ENCODE peak calls at places on chromosomes 6 and 20, in four cellular contexts. One of them, this sample, is unnamed.

GRCh38 chr6:123759472-123759871 is 44.2 kb upstream of the NKAIN2 start:
- DNase-seq in K562: no peak
- DNase-seq in HCT116: no peak
- DNase-seq in HepG2: no peak
- DNase-seq in this sample: no peak

GRCh38 chr6:37624606-37625574 is 72.8 kb downstream of the MDGA1 start:
- DNase-seq in K562: peak
- DNase-seq in HCT116: no peak
- DNase-seq in HepG2: no peak
- DNase-seq in this sample: peak

GRCh38 chr6:11685411-11686093 is 93.1 kb downstream of the ADTRP start:
- DNase-seq in K562: no peak
- DNase-seq in HCT116: peak
- DNase-seq in HepG2: peak
- DNase-seq in this sample: peak

GRCh38 chr6:25302677-25303128 is 23.5 kb downstream of the CARMIL1 start:
- DNase-seq in K562: no peak
- DNase-seq in HCT116: no peak
- DNase-seq in HepG2: no peak
- DNase-seq in this sample: no peak

GRCh38 chr6:106609699-106610098 is 19.6 kb downstream of the RTN4IP1 start:
- DNase-seq in K562: no peak
- DNase-seq in HCT116: peak
- DNase-seq in HepG2: peak
- DNase-seq in this sample: no peak

GRCh38 chr20:56630506-56631317 is 1.6 kb downstream of the TFAP2C start:
- DNase-seq in K562: no peak
- DNase-seq in HCT116: no peak
- DNase-seq in HepG2: no peak
- DNase-seq in this sample: peak

GRCh38 chr6:152836523-152836922 is 85.9 kb downstream of the VIP start:
- DNase-seq in K562: no peak
- DNase-seq in HCT116: no peak
- DNase-seq in HepG2: no peak
- DNase-seq in this sample: no peak

GRCh38 chr6:105810105-105810921 is 275.8 kb upstream of the PRDM1 start:
- DNase-seq in K562: peak
- DNase-seq in HCT116: peak
- DNase-seq in HepG2: no peak
- DNase-seq in this sample: peak

GRCh38 chr20:52137850-52138249 is 53.7 kb downstream of the ZFP64 start:
- DNase-seq in K562: no peak
- DNase-seq in HCT116: no peak
- DNase-seq in HepG2: no peak
- DNase-seq in this sample: no peak
- TF ChIP-seq JUND in K562: no peak
- TF ChIP-seq JUND in HCT116: no peak
- TF ChIP-seq JUND in HepG2: no peak
- TF ChIP-seq JUND in this sample: no peak

DNA sequence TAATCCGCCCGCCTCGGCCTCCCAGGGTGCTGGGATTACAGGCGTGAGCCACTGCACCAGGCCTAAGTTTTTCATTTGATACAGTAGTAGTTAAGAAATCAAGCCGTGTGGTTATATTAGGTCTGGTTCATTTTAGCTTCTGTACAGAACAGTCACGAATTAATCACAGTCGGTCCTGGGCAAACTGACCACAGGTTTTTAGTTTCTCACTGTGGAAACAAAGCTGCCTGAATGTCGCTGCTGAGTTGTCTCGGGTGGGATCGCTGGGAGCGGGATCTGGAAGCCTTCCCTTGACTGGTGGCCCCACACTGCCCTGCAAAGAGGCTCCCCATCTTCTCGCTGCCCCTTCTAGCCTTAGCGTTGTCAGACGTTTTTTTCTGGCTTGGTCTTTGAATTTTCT is 18.6 kb downstream of the UCKL1 start:
- DNase-seq in K562: no peak
- DNase-seq in HCT116: no peak
- DNase-seq in HepG2: no peak
- DNase-seq in this sample: no peak
- TF ChIP-seq JUND in K562: no peak
- TF ChIP-seq JUND in HCT116: no peak
- TF ChIP-seq JUND in HepG2: no peak
- TF ChIP-seq JUND in this sample: no peak

GRCh38 chr6:107679457-107679856 is 144.7 kb downstream of the SCML4 start:
- DNase-seq in K562: peak
- DNase-seq in HCT116: no peak
- DNase-seq in HepG2: no peak
- DNase-seq in this sample: no peak
- TF ChIP-seq JUND in K562: no peak
- TF ChIP-seq JUND in HCT116: no peak
- TF ChIP-seq JUND in HepG2: no peak
- TF ChIP-seq JUND in this sample: no peak

DNA sequence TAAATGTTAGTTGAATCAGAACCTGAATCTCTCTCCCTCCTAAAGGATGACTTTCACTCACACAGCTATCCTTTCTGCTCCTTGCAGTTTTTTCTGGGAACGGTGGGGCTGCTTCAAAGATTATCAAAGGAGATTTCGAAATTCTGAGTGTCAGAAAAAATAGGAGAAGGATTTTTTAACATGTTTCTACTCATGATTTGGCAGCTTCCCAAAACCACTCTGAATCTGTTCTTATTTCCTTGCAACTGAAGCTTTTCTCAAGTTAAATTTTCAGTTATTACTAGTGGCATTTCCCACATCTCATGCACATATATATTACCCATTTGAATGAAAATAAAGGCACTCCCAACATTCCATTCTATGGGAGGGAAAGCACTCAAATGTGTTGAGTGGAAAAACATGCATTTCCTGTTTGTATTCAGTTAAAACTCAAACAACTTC is 123.6 kb downstream of the LCA5 start:
- DNase-seq in K562: no peak
- DNase-seq in HCT116: no peak
- DNase-seq in HepG2: no peak
- DNase-seq in this sample: peak
- TF ChIP-seq JUND in K562: no peak
- TF ChIP-seq JUND in HCT116: no peak
- TF ChIP-seq JUND in HepG2: no peak
- TF ChIP-seq JUND in this sample: no peak

GRCh38 chr20:58708246-58708931 is 15.8 kb downstream of the NPEPL1 start:
- DNase-seq in K562: no peak
- DNase-seq in HCT116: no peak
- DNase-seq in HepG2: no peak
- DNase-seq in this sample: no peak
- TF ChIP-seq JUND in K562: no peak
- TF ChIP-seq JUND in HCT116: no peak
- TF ChIP-seq JUND in HepG2: no peak
- TF ChIP-seq JUND in this sample: no peak

GRCh38 chr6:116948535-116949304 is 71.7 kb downstream of the RFX6 start:
- DNase-seq in K562: no peak
- DNase-seq in HCT116: no peak
- DNase-seq in HepG2: peak
- DNase-seq in this sample: no peak

GRCh38 chr6:116954938-116955337 is 77.9 kb downstream of the RFX6 start:
- DNase-seq in K562: no peak
- DNase-seq in HCT116: no peak
- DNase-seq in HepG2: peak
- DNase-seq in this sample: no peak

GRCh38 chr6:116949964-116950363 is 72.9 kb downstream of the RFX6 start:
- DNase-seq in K562: no peak
- DNase-seq in HCT116: no peak
- DNase-seq in HepG2: no peak
- DNase-seq in this sample: no peak

GRCh38 chr6:116955773-116956172 is 78.7 kb downstream of the RFX6 start:
- DNase-seq in K562: no peak
- DNase-seq in HCT116: no peak
- DNase-seq in HepG2: no peak
- DNase-seq in this sample: no peak

GRCh38 chr6:116954335-116954734 is 77.3 kb downstream of the RFX6 start:
- DNase-seq in K562: no peak
- DNase-seq in HCT116: no peak
- DNase-seq in HepG2: no peak
- DNase-seq in this sample: no peak
- TF ChIP-seq JUND in K562: no peak
- TF ChIP-seq JUND in HCT116: no peak
- TF ChIP-seq JUND in HepG2: no peak
- TF ChIP-seq JUND in this sample: no peak

DNA sequence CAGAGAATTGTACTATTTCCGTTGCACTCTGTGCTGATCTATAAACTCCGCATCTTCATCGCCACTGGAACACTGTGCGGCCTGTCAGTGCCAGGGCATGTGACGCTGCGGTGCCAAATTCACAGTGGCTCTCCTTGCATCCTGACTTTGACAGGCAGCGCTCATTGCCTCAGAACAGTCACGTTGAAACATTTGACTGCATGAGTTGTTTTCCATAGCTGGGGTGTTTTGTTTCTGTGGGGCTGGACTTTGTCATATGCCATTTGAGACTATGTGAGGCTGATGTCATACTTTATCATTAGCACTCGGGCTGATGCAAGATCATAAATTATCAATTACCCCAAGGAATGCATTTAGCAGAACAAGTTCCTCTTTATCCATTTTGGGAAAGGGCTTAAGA is 32.7 kb downstream of the CFAP61 start:
- DNase-seq in K562: no peak
- DNase-seq in HCT116: no peak
- DNase-seq in HepG2: no peak
- DNase-seq in this sample: no peak
- TF ChIP-seq JUND in K562: no peak
- TF ChIP-seq JUND in HCT116: no peak
- TF ChIP-seq JUND in HepG2: no peak
- TF ChIP-seq JUND in this sample: no peak